ENCODE peak calls at places on chromosomes 3 and 15, in seven cellular contexts. J, P, X, C, Y, E and D are unnamed samples. For H3K9me3 and H3K4me1, the result is how much of the 10 kb centered on the place peaks cover.

GRCh38 chr3:65713016-65713415 is 325.7 kb downstream of the MAGI1 start:
- DNase-seq in E (peak), P (peak), C (no peak), X (peak), J (no peak), Y (no peak), D (peak)

GRCh38 chr3:43213631-43214030 is 72.7 kb upstream of the SNRK start:
- DNase-seq in E (no peak), X (no peak), P (no peak), C (no peak), Y (peak), J (no peak), D (no peak)

GRCh38 chr3:156680243-156680930 is 6.0 kb downstream of the TIPARP start:
- DNase-seq in X (no peak), Y (no peak), J (no peak), P (no peak), C (no peak), E (no peak), D (no peak)

GRCh38 chr3:34202975-34203374 is 404.5 kb downstream of the PDCD6IP start:
- DNase-seq in E (no peak), X (no peak), Y (no peak), J (no peak), C (no peak), P (no peak), D (no peak)

GRCh38 chr3:117629505-117629904 is 919.9 kb downstream of the TUSC7 start:
- DNase-seq in P (no peak), E (no peak), Y (no peak), X (no peak), C (no peak), J (no peak), D (no peak)

GRCh38 chr3:21330293-21330692 is 420.7 kb downstream of the ZNF385D start:
- DNase-seq in P (no peak), E (no peak), X (peak), Y (peak), C (no peak), J (no peak), D (peak)

GRCh38 chr3:150751781-150752263 is 11.1 kb downstream of the SIAH2 start:
- DNase-seq in Y (peak), E (no peak), C (peak), P (no peak), X (no peak), J (no peak), D (no peak)

GRCh38 chr3:63798873-63799272 is 20.2 kb upstream of the C3orf49 start:
- DNase-seq in J (no peak), P (no peak), C (no peak), E (no peak), Y (no peak), X (no peak), D (no peak)

GRCh38 chr3:70861855-70862254 is 549.4 kb upstream of the MDFIC2 start:
- DNase-seq in Y (peak), J (no peak), C (no peak), E (peak), P (peak), X (peak), D (peak)

GRCh38 chr3:43248956-43249355 is 37.4 kb upstream of the SNRK start:
- DNase-seq in Y (no peak), C (no peak), X (no peak), P (no peak), E (no peak), J (no peak), D (no peak)

GRCh38 chr3:9352917-9353823 is 9.7 kb upstream of the THUMPD3 start:
- DNase-seq in J (peak), Y (peak), C (peak), E (peak), X (peak), P (peak), D (peak)

GRCh38 chr15:40058476-40059140 is 19.6 kb upstream of the SRP14 start:
- DNase-seq in C (no peak), J (no peak), Y (peak), P (peak), X (peak), E (peak), D (no peak)

GRCh38 chr3:124352143-124352528 is 360.2 kb upstream of the ROPN1 start:
- DNase-seq in P (no peak), C (no peak), Y (no peak), E (no peak), X (peak), J (no peak), D (no peak)

GRCh38 chr3:10395671-10396070 is 74.8 kb upstream of the SEC13 start:
- DNase-seq in X (no peak), E (no peak), P (no peak), J (peak), C (no peak), Y (peak), D (no peak)

GRCh38 chr3:31219131-31219843 is 313.4 kb upstream of the STT3B start:
- DNase-seq in E (peak), P (peak), X (peak), C (no peak), J (peak), Y (no peak), D (no peak)

GRCh38 chr3:108489776-108490175 is 20.6 kb downstream of the MYH15 start:
- DNase-seq in P (peak), Y (peak), E (peak), C (peak), X (peak), J (peak), D (peak)

GRCh38 chr3:127637546-127637945 is 8.6 kb downstream of the PODXL2 start:
- DNase-seq in Y (no peak), X (no peak), J (peak), E (peak), C (no peak), P (no peak), D (no peak)

GRCh38 chr3:194488007-194488742 is 1.4 kb upstream of the ATP13A3 start:
- DNase-seq in E (no peak), P (no peak), Y (peak), X (peak), J (peak), C (peak), D (no peak)

GRCh38 chr3:156682491-156682890 is 8.1 kb downstream of the TIPARP start:
- DNase-seq in X (no peak), E (peak), Y (no peak), P (peak), J (no peak), C (no peak), D (no peak)

GRCh38 chr15:47725924-47726323 is 8.6 kb downstream of the SEMA6D start:
- DNase-seq in P (no peak), Y (no peak), E (no peak), X (no peak), J (no peak), C (no peak), D (no peak)

GRCh38 chr3:16407365-16407764 is 106.1 kb downstream of the RFTN1 start:
- DNase-seq in C (no peak), P (no peak), J (no peak), E (no peak), Y (no peak), X (no peak), D (peak)

GRCh38 chr15:67168694-67169093 is 85.8 kb downstream of the AAGAB start:
- DNase-seq in P (no peak), J (no peak), C (no peak), E (no peak), X (no peak), Y (no peak), D (no peak)

GRCh38 chr3:121752772-121753171 is 3.2 kb upstream of the GOLGB1 start:
- DNase-seq in C (no peak), X (no peak), Y (no peak), P (no peak), E (no peak), J (no peak), D (no peak)

GRCh38 chr15:36605626-36606263 is 26.3 kb downstream of the CDIN1 start:
- DNase-seq in E (no peak), Y (no peak), J (no peak), P (no peak), X (no peak), C (no peak), D (no peak)

GRCh38 chr3:27590437-27591320 is 106.5 kb upstream of the SLC4A7 start:
- DNase-seq in P (peak), X (peak), E (peak), C (no peak), Y (peak), J (no peak), D (peak)

GRCh38 chr15:31552482-31553099 is 226.0 kb downstream of the KLF13 start:
- DNase-seq in C (no peak), X (peak), P (peak), J (no peak), Y (no peak), E (peak), D (no peak)

GRCh38 chr3:159252772-159253384 is 451.0 kb downstream of the MFSD1 start:
- DNase-seq in Y (peak), P (peak), J (peak), X (peak), E (peak), C (no peak), D (peak)

GRCh38 chr3:66432767-66433521 is 67.9 kb downstream of the LRIG1 start:
- DNase-seq in P (no peak), X (no peak), C (no peak), E (no peak), J (peak), Y (no peak), D (no peak)

GRCh38 chr3:63089007-63089406 is 189.1 kb upstream of the SYNPR start:
- DNase-seq in J (no peak), X (no peak), E (no peak), P (no peak), C (no peak), Y (no peak), D (no peak)

GRCh38 chr3:23594066-23594465 is 211.7 kb upstream of the UBE2E1 start:
- DNase-seq in C (no peak), Y (no peak), X (no peak), J (no peak), E (no peak), P (no peak), D (no peak)

GRCh38 chr3:13222891-13223573 is 149.8 kb upstream of the IQSEC1 start:
- DNase-seq in X (no peak), P (no peak), J (no peak), E (no peak), Y (no peak), C (no peak), D (no peak)

GRCh38 chr15:100972975-100973350 is 53.8 kb downstream of the LRRK1 start:
- DNase-seq in E (no peak), Y (no peak), C (no peak), J (no peak), P (no peak), X (no peak), D (no peak)

GRCh38 chr3:27877122-27878011 is 155.2 kb upstream of the EOMES start:
- DNase-seq in X (peak), P (no peak), E (no peak), J (peak), Y (no peak), C (no peak), D (no peak)

GRCh38 chr15:66721954-66722353 is 19.9 kb downstream of the SMAD6 start:
- DNase-seq in E (no peak), X (no peak), Y (no peak), P (no peak), C (no peak), J (no peak), D (no peak)

DNA sequence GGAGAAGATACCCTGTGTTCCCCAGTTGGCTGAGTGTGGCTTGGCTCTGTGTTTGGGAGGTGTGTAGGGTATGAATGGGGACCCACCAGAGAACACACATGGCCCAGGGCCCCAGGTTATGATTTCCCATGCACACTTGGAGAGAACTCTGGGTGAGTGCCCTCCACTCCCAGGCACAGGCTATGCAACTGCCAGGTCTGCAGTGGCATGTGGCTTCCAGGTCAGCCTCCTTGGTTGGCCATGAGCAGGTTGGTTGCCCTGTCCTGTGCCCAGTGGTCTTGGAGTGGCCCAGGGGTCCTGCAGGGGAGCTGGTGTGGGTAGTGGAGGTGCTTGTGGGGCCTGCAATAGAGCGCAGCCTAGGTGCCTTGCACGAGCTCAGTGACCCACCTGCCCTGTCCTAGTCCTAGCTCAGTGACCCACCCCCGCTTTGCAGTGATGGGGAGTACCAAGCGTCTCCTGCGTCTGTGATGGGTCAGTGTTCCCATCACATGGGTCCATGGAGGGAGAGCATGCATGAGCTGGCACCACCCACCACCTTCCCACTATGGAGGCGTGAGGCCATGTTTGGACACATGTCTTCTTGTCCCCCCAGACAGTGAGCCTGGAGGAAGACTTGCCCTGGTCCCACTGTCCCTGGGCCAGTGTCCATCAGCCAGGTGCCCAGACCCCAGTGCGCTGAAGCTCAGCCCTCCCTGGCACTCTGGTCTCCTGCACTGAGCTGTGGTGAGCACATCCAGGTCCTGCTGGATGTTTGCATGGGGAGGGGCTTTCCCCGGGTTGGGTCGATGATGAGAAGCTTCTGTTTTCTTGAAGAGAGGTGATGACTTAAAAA is 217.3 kb downstream of the SNRPN start:
- DNase-seq in E (no peak), C (peak), P (no peak), Y (no peak), J (no peak), X (no peak), D (no peak)
- H3K9me3 ChIP-seq in E (under half), C (under half), P (under half), Y (under half), J (under half), X (under half), D (under half)

GRCh38 chr3:14411988-14412387 is 9.6 kb downstream of the SLC6A6 start:
- DNase-seq in P (no peak), C (no peak), Y (peak), J (no peak), E (no peak), X (no peak), D (no peak)

GRCh38 chr3:14411166-14411526 is 8.7 kb downstream of the SLC6A6 start:
- DNase-seq in E (no peak), J (no peak), Y (no peak), C (no peak), X (no peak), P (no peak), D (no peak)

GRCh38 chr3:14412831-14413380 is 10.5 kb downstream of the SLC6A6 start:
- DNase-seq in J (no peak), P (no peak), C (no peak), E (no peak), X (no peak), Y (no peak), D (no peak)

GRCh38 chr3:14410106-14410500 is 7.7 kb downstream of the SLC6A6 start:
- DNase-seq in E (no peak), C (no peak), J (no peak), X (no peak), Y (no peak), P (no peak), D (no peak)

DNA sequence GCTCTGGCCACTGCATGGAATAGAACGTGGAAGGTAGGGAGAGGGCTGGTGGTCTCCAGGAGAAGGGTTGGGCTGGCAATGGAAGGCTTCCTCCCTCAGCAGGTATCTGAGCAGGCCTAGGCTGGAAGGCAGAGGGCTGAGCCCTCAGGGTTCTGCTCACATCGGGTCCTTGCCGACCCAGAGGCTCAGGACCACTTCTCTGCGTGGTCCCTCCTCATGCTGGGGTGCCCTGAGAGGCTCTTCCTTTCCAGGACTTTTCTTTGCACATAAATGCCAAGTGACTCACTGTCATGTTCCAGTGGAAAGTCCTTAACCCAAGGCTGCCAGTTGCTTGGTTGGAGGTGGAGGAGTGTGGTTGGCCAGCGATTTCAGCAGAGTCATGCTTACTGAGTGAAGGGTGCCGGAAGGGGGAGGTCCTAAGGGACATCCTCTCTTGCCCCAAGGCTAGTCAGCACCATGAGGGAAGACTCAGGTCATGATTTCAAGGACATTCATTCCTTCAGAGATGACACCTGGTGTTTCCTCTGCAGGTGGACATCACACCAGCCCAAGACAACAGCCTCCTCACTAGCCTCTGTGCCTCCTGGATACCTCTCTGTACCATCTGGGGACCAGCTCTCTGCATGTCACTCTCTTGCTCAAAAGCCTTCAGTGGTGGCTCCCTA is 8.2 kb downstream of the SLC6A6 start:
- DNase-seq in X (peak), P (peak), Y (peak), C (no peak), J (no peak), E (peak), D (peak)
- H3K4me1 ChIP-seq in X (under half), P (under half), Y (half or more), C (under half), J (under half), E (under half), D (under half)

GRCh38 chr3:29011441-29011840 is 269.4 kb upstream of the RBMS3 start:
- DNase-seq in P (no peak), C (no peak), X (peak), Y (no peak), E (no peak), J (no peak), D (no peak)

GRCh38 chr3:29004885-29005599 is 275.8 kb upstream of the RBMS3 start:
- DNase-seq in E (no peak), X (no peak), J (no peak), Y (no peak), C (no peak), P (no peak), D (no peak)

GRCh38 chr3:29005862-29006261 is 275.0 kb upstream of the RBMS3 start:
- DNase-seq in Y (no peak), C (no peak), E (no peak), P (no peak), J (no peak), X (no peak), D (no peak)
- H3K9ac ChIP-seq in Y (no peak), C (no peak), E (no peak), P (no peak), J (no peak), X (no peak), D (no peak)

DNA sequence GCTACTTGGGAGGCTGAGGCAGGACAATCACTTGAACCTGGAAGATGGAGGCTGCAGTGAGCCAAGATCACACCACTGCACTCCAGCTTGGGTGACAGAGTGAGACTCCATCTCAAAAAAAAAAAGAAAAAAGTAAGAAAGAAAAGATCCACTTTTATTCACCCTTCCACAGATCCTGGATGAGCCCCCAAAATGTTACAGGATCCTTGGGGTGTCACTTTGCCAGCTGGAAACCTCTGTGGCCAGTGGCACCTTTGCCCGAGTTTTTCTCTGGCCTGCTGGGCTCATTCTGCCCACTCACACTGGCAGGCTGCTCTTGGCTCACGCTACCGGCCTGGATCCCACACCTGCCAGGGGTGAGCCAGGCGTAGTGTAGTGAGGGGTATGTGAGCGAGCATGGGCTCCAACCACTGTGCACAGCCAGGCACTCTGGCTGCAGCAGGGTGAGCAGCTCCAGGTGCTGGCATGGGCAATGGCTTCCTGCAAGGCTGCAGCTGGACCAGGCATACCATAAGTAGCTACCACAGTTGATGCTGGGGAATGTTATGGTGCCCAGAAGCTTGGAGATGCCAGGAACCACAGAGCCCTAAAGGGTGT is 57.8 kb upstream of the C15orf39 start:
- DNase-seq in X (no peak), P (no peak), Y (no peak), E (peak), C (no peak), J (peak), D (no peak)
- H3K9me3 ChIP-seq in X (under half), P (under half), Y (under half), E (under half), C (under half), J (under half), D (under half)